ENCODE peak calls at places on chromosomes 6 and 20, in nine cellular contexts. I is transverse colon, T is lower leg skin, N is epithelial cell of esophagus, B is glutamatergic neuron, M is psoas muscle, X is DND-41, S is AG09309, D is NB4. O is an unnamed sample.
A peak's percentile ranks its signal among the peaks of the same experiment; 100 is the strongest.

GRCh38 chr6:52549428-52549827 is 27.4 kb downstream of the TRAM2 start:
- DNase-seq in I (no peak), T (no peak), N (no peak), B (no peak), M (no peak), X (no peak), S (no peak), D (no peak), O (no peak)

GRCh38 chr6:44456070-44456965 is 68.8 kb downstream of the CDC5L start:
- DNase-seq in I (peak; percentile 34), T (no peak), N (peak; percentile 53), B (peak; percentile 52), M (peak; percentile 65), X (peak; percentile 56), S (peak; percentile 16), D (peak; percentile 69), O (peak; percentile 65)

GRCh38 chr20:49579874-49580817 is 12.2 kb upstream of the PTGIS start:
- DNase-seq in I (no peak), T (no peak), N (no peak), B (no peak), M (no peak), X (no peak), S (peak; percentile 68), D (no peak), O (no peak)

GRCh38 chr6:96002576-96002910 is 13.2 kb upstream of the FUT9 start:
- DNase-seq in I (no peak), T (no peak), N (no peak), B (no peak), M (no peak), X (no peak), S (no peak), D (no peak), O (no peak)

GRCh38 chr6:97865612-97866011 is 582.6 kb upstream of the MMS22L start:
- DNase-seq in I (no peak), T (no peak), N (peak; percentile 62), B (no peak), M (no peak), X (no peak), S (no peak), D (no peak), O (no peak)

GRCh38 chr6:46186583-46186982 is 15.8 kb upstream of the ENPP5 start:
- DNase-seq in I (no peak), T (no peak), N (no peak), B (no peak), M (no peak), X (no peak), S (no peak), D (no peak), O (no peak)

GRCh38 chr20:12371955-12372354 is 454.3 kb downstream of the BTBD3 start:
- DNase-seq in I (peak; percentile 9), T (no peak), N (no peak), B (no peak), M (no peak), X (no peak), S (no peak), D (no peak), O (no peak)

GRCh38 chr20:21251278-21251677 is 51.9 kb upstream of the XRN2 start:
- DNase-seq in I (no peak), T (peak; percentile 32), N (peak; percentile 72), B (no peak), M (no peak), X (no peak), S (no peak), D (no peak), O (no peak)

GRCh38 chr20:8721098-8721497 is 347.8 kb upstream of the PLCB4 start:
- DNase-seq in I (no peak), T (no peak), N (peak; percentile 61), B (peak; percentile 40), M (no peak), X (peak; percentile 58), S (no peak), D (peak; percentile 76), O (peak; percentile 57)

GRCh38 chr6:105564503-105564902 is 161.6 kb upstream of the PREP start:
- DNase-seq in I (no peak), T (no peak), N (no peak), B (no peak), M (no peak), X (no peak), S (no peak), D (no peak), O (no peak)

GRCh38 chr6:53493635-53494025 is 51.3 kb downstream of the GCLC start:
- DNase-seq in I (no peak), T (no peak), N (no peak), B (no peak), M (no peak), X (no peak), S (no peak), D (no peak), O (no peak)

GRCh38 chr6:137967689-137968467 is 100.8 kb downstream of the TNFAIP3 start:
- DNase-seq in I (no peak), T (no peak), N (no peak), B (no peak), M (no peak), X (peak; percentile 58), S (no peak), D (peak; percentile 90), O (no peak)

DNA sequence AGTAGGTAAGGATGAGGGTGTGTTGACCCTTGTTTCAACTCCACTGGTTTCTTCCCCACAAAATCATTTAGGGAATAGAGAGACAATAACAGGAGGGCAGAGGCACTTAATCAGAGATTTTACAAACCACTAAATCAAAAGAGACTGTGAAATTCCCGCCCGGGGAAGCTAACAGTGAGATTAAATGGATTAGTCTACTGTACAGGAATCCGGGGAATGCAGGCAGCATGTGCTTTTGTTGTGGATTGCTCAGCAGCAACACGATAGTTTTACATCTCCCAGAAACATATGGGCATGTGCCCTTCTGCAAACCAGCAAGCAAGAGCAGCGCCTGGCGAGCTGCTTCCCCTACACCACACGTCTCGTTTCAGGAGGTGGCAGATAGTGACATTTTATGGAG is 382.2 kb downstream of the CD83 start:
- DNase-seq in I (no peak), T (no peak), N (peak; percentile 68), B (no peak), M (no peak), X (no peak), S (peak; percentile 82), D (no peak), O (no peak)
- TF ChIP-seq CTCF in I (no peak), T (no peak), N (no peak), B (no peak), M (no peak), X (no peak), S (peak; percentile 7), D (no peak), O (no peak)

DNA sequence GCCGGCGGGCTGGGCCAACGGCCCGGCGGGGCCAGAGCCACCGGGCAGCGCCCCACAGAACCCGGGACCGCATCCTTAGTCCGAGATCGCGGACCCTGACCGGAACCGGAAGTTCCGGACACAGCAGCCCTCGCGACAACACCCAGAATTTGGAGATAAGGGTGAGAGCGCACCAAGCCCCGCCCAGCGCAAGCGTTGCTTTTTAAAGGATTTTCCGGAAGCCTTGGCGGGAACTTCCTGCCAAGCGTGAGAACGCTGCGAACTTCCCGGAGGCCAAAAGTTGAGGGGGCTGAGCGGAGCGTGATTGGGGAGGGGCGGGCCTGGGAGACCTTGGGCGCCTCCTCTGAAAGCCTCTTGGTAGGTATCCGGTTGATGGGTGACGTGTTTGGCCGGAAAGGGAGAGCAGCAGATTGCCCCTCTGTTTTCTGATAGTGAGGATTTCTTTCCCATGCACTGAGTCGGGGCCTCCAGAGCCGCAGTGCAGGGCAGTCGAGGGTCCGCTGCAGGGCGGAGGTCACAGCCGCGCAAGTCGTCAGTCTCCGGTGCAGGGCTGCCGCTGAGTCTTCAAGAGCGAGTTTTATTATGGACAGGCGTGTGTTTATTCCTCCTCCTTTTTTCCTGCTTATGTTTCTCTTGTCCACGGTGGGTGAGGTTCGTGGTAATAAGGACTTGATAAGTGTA is at the start of gene MTRF1L:
- DNase-seq in I (peak; percentile 95), T (peak; percentile 97), N (peak; percentile 95), B (peak; percentile 92), M (peak; percentile 96), X (peak; percentile 95), S (peak; percentile 77), D (peak; percentile 97), O (peak; percentile 95)
- TF ChIP-seq CTCF in I (no peak), T (no peak), N (no peak), B (no peak), M (no peak), X (no peak), S (no peak), D (no peak), O (no peak)

DNA sequence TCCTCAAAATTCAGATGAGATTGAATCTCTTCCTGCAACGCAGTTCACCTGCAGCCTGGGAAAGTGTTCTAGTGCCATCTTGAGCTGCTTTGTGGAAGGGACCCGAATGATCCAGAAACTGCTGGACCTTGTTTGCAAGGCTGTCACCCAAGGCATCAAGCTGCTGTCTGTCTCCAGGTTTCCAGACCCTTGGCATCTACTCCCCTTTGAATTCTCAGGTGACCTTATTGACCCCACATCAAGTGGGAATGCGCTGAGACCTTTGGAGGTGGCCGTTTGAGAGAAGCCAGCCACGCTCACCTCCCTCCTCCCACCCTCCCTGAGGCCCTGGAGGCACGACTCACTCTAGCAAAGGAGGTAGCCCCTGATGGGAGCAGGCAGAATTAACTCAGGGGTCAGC is 112.5 kb downstream of the EDN3 start:
- DNase-seq in I (no peak), T (peak; percentile 52), N (no peak), B (no peak), M (no peak), X (no peak), S (no peak), D (peak; percentile 34), O (no peak)
- TF ChIP-seq CTCF in I (no peak), T (no peak), N (no peak), B (no peak), M (no peak), X (peak; percentile 41), S (no peak), D (peak; percentile 16), O (no peak)

GRCh38 chr6:49911252-49911651 is 44.9 kb upstream of the CRISP1 start:
- DNase-seq in I (no peak), T (no peak), N (no peak), B (no peak), M (no peak), X (no peak), S (no peak), D (no peak), O (no peak)

GRCh38 chr6:49912193-49912592 is 45.9 kb upstream of the CRISP1 start:
- DNase-seq in I (no peak), T (no peak), N (no peak), B (no peak), M (no peak), X (no peak), S (no peak), D (no peak), O (no peak)

GRCh38 chr6:49918787-49919186 is 45.2 kb downstream of the DEFB114 start:
- DNase-seq in I (no peak), T (no peak), N (no peak), B (no peak), M (no peak), X (no peak), S (no peak), D (no peak), O (no peak)

GRCh38 chr6:49913656-49914055 is 47.3 kb upstream of the CRISP1 start:
- DNase-seq in I (no peak), T (no peak), N (peak; percentile 42), B (no peak), M (no peak), X (no peak), S (no peak), D (no peak), O (no peak)

DNA sequence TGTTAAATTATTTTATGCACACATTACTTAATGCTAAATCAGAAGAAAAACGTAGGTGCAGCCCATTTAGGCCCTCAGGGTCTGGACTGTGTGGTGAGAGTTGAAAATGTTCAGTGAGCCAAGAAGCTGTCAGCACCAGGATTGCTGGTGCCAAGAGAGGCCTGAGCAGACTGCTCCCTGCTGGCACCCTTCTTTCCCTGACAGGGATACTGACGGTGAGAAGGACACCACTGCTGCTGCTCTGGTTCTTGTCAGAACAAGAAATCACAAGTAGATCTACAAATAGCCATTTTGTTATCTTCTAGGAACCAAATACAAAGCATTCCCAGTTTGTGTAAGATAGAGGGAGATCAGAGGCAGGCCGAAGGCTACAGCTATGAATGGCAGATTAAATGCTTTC is 48.7 kb upstream of the CRISP1 start:
- DNase-seq in I (no peak), T (no peak), N (peak; percentile 78), B (peak; percentile 25), M (no peak), X (no peak), S (no peak), D (no peak), O (peak; percentile 15)
- TF ChIP-seq CTCF in I (no peak), T (no peak), N (peak; percentile 59), B (no peak), M (no peak), X (no peak), S (no peak), D (no peak), O (no peak)